ENCODE peak calls at places on chromosomes 6 and 20, in eight cellular contexts. I, O, Z, D, M, Y, J and U are unnamed samples.

GRCh38 chr6:2441881-2442475 is 196.6 kb upstream of the GMDS start:
- DNase-seq in Z (no peak), Y (peak; percentile 29), J (peak; percentile 12), M (no peak), I (no peak), D (no peak), O (no peak), U (peak; percentile 71)

GRCh38 chr6:106082735-106083398 is 3.3 kb upstream of the PRDM1 start:
- DNase-seq in Y (peak; percentile 83), I (no peak), D (no peak), J (peak; percentile 94), O (no peak), M (no peak), Z (no peak), U (peak; percentile 48)

GRCh38 chr20:41249371-41249770 is 68.2 kb downstream of the ZHX3 start:
- DNase-seq in I (peak; percentile 76), M (no peak), Z (peak; percentile 40), Y (peak; percentile 78), O (no peak), D (peak; percentile 85), J (peak; percentile 95), U (peak; percentile 83)

GRCh38 chr6:119479860-119480655 is 130.5 kb upstream of the MAN1A1 start:
- DNase-seq in O (peak; percentile 76), I (no peak), J (peak; percentile 79), D (no peak), Z (peak; percentile 22), Y (no peak), M (no peak), U (no peak)

GRCh38 chr6:47478233-47479155 is 905 bp downstream of the CD2AP start:
- DNase-seq in O (no peak), M (no peak), Z (no peak), D (no peak), J (peak; percentile 42), Y (peak; percentile 66), I (no peak), U (peak; percentile 34)

GRCh38 chr6:84416043-84416657 is 188.7 kb upstream of the CEP162 start:
- DNase-seq in Y (no peak), O (no peak), J (peak; percentile 27), I (no peak), D (no peak), Z (no peak), M (no peak), U (no peak)

GRCh38 chr6:136669299-136669699 is 119.1 kb upstream of the MAP7 start:
- DNase-seq in Y (peak; percentile 89), D (peak; percentile 35), I (no peak), Z (peak; percentile 79), M (no peak), J (peak; percentile 92), O (peak; percentile 64), U (peak; percentile 85)

GRCh38 chr6:169186496-169187169 is 67.0 kb downstream of the THBS2 start:
- DNase-seq in Y (no peak), O (no peak), Z (no peak), J (no peak), I (no peak), M (no peak), D (no peak), U (no peak)

GRCh38 chr6:127117979-127118504 is 429 bp upstream of the RSPO3 start:
- DNase-seq in Y (no peak), J (no peak), M (no peak), Z (no peak), D (no peak), O (no peak), I (peak; percentile 25), U (no peak)